ENCODE peak calls at places on chromosomes 5 and 9, in ten cellular contexts. P, C, Z, O, Q, K, I, U, B and X are unnamed samples.

GRCh38 chr5:148970228-148970627 is 92.6 kb downstream of the SH3TC2 start:
- DNase-seq in P (no peak), C (no peak), Z (no peak), O (no peak), Q (peak), K (no peak), I (no peak), U (no peak), B (peak), X (no peak)

GRCh38 chr9:86099695-86100364 is 472 bp upstream of the GOLM1 start:
- DNase-seq in P (no peak), C (no peak), Z (peak), O (no peak), Q (peak), K (peak), I (peak), U (peak), B (peak), X (peak)

GRCh38 chr9:137077758-137078693 is 709 bp downstream of the UAP1L1 start:
- DNase-seq in P (no peak), C (no peak), Z (no peak), O (peak), Q (no peak), K (no peak), I (no peak), U (peak), B (no peak), X (no peak)

GRCh38 chr9:97740848-97741821 is 44.0 kb upstream of the XPA start:
- DNase-seq in P (peak), C (no peak), Z (peak), O (peak), Q (peak), K (no peak), I (peak), U (peak), B (peak), X (no peak)

GRCh38 chr9:127096208-127096607 is 26.2 kb downstream of the ANGPTL2 start:
- DNase-seq in P (no peak), C (no peak), Z (no peak), O (no peak), Q (no peak), K (no peak), I (no peak), U (peak), B (no peak), X (no peak)

GRCh38 chr5:76197726-76198125 is 114.5 kb downstream of the SV2C start:
- DNase-seq in P (no peak), C (no peak), Z (no peak), O (no peak), Q (no peak), K (no peak), I (no peak), U (no peak), B (no peak), X (no peak)

GRCh38 chr5:138595396-138595795 is 20.2 kb upstream of the HSPA9 start:
- DNase-seq in P (no peak), C (no peak), Z (no peak), O (no peak), Q (no peak), K (no peak), I (no peak), U (no peak), B (no peak), X (no peak)

GRCh38 chr5:67315082-67315801 is 118.6 kb upstream of the CD180 start:
- DNase-seq in P (no peak), C (no peak), Z (peak), O (no peak), Q (no peak), K (no peak), I (no peak), U (no peak), B (no peak), X (no peak)

GRCh38 chr9:129783516-129784361 is 19.2 kb upstream of the TOR1B start:
- DNase-seq in P (no peak), C (no peak), Z (peak), O (peak), Q (peak), K (peak), I (peak), U (peak), B (peak), X (peak)

GRCh38 chr5:180802325-180803180 is at the start of gene MGAT1:
- DNase-seq in P (no peak), C (no peak), Z (peak), O (peak), Q (peak), K (peak), I (peak), U (peak), B (peak), X (peak)

GRCh38 chr9:3989915-3990314 is 310.0 kb downstream of the GLIS3 start:
- DNase-seq in P (no peak), C (no peak), Z (no peak), O (no peak), Q (no peak), K (no peak), I (peak), U (no peak), B (no peak), X (no peak)

GRCh38 chr9:91740713-91741112 is 209.3 kb downstream of the ROR2 start:
- DNase-seq in P (no peak), C (no peak), Z (peak), O (no peak), Q (peak), K (no peak), I (no peak), U (peak), B (no peak), X (no peak)

GRCh38 chr9:121987312-121987711 is 105.8 kb downstream of the TTLL11 start:
- DNase-seq in P (no peak), C (no peak), Z (no peak), O (no peak), Q (no peak), K (no peak), I (no peak), U (no peak), B (no peak), X (no peak)

GRCh38 chr9:70947086-70947485 is 174.3 kb downstream of the TRPM3 start:
- DNase-seq in P (no peak), C (no peak), Z (peak), O (no peak), Q (no peak), K (no peak), I (no peak), U (no peak), B (no peak), X (no peak)

GRCh38 chr9:92669527-92669889 is 423 bp downstream of the IPPK start:
- DNase-seq in P (no peak), C (no peak), Z (no peak), O (peak), Q (no peak), K (no peak), I (peak), U (no peak), B (peak), X (no peak)

GRCh38 chr5:159928122-159928960 is 12.1 kb downstream of the ADRA1B start:
- DNase-seq in P (peak), C (peak), Z (peak), O (no peak), Q (peak), K (no peak), I (no peak), U (no peak), B (no peak), X (no peak)

GRCh38 chr5:74310386-74310785 is 330.1 kb downstream of the ENC1 start:
- DNase-seq in P (no peak), C (no peak), Z (peak), O (no peak), Q (no peak), K (no peak), I (no peak), U (no peak), B (no peak), X (no peak)

GRCh38 chr9:127876764-127877562 is 512 bp downstream of the AK1 start:
- DNase-seq in P (no peak), C (no peak), Z (no peak), O (no peak), Q (no peak), K (no peak), I (no peak), U (no peak), B (no peak), X (no peak)

GRCh38 chr5:61435368-61435767 is 103.3 kb downstream of the ZSWIM6 start:
- DNase-seq in P (no peak), C (no peak), Z (no peak), O (no peak), Q (no peak), K (no peak), I (no peak), U (no peak), B (no peak), X (no peak)

GRCh38 chr5:15614679-15615078 is 114.7 kb downstream of the FBXL7 start:
- DNase-seq in P (no peak), C (no peak), Z (no peak), O (no peak), Q (no peak), K (no peak), I (no peak), U (no peak), B (no peak), X (no peak)

GRCh38 chr9:20981486-20981885 is 50.0 kb downstream of the HACD4 start:
- DNase-seq in P (peak), C (no peak), Z (peak), O (no peak), Q (peak), K (no peak), I (no peak), U (no peak), B (no peak), X (no peak)

GRCh38 chr5:1312993-1313833 is 18.3 kb upstream of the TERT start:
- DNase-seq in P (no peak), C (no peak), Z (no peak), O (peak), Q (no peak), K (no peak), I (peak), U (peak), B (peak), X (no peak)

GRCh38 chr9:99948896-99949295 is 42.4 kb downstream of the STX17 start:
- DNase-seq in P (no peak), C (no peak), Z (no peak), O (no peak), Q (no peak), K (no peak), I (no peak), U (no peak), B (peak), X (no peak)

GRCh38 chr5:68460147-68460760 is 244.7 kb downstream of the PIK3R1 start:
- DNase-seq in P (no peak), C (peak), Z (peak), O (no peak), Q (peak), K (peak), I (peak), U (no peak), B (no peak), X (no peak)

GRCh38 chr9:20524776-20525175 is 97.5 kb downstream of the MLLT3 start:
- DNase-seq in P (no peak), C (no peak), Z (no peak), O (no peak), Q (no peak), K (no peak), I (peak), U (no peak), B (no peak), X (no peak)

GRCh38 chr5:149694007-149694406 is 36.1 kb upstream of the PPARGC1B start:
- DNase-seq in P (no peak), C (no peak), Z (no peak), O (no peak), Q (no peak), K (no peak), I (no peak), U (no peak), B (no peak), X (no peak)

GRCh38 chr9:125126019-125126746 is 17.1 kb downstream of the SCAI start:
- DNase-seq in P (peak), C (no peak), Z (peak), O (peak), Q (peak), K (peak), I (peak), U (peak), B (peak), X (peak)

GRCh38 chr9:99752710-99753109 is 69.0 kb upstream of the NR4A3 start:
- DNase-seq in P (peak), C (no peak), Z (peak), O (no peak), Q (peak), K (no peak), I (no peak), U (no peak), B (no peak), X (no peak)

GRCh38 chr9:99095565-99095964 is 9.3 kb upstream of the TGFBR1 start:
- DNase-seq in P (no peak), C (no peak), Z (no peak), O (no peak), Q (no peak), K (no peak), I (no peak), U (no peak), B (no peak), X (no peak)

GRCh38 chr9:129866373-129867137 is 31.3 kb downstream of the USP20 start:
- DNase-seq in P (no peak), C (no peak), Z (no peak), O (no peak), Q (no peak), K (no peak), I (no peak), U (no peak), B (no peak), X (no peak)

GRCh38 chr5:179381691-179382090 is 36.4 kb upstream of the ADAMTS2 start:
- DNase-seq in P (no peak), C (no peak), Z (no peak), O (no peak), Q (no peak), K (no peak), I (no peak), U (no peak), B (no peak), X (peak)

GRCh38 chr5:57692582-57693487 is 210.2 kb upstream of the ACTBL2 start:
- DNase-seq in P (peak), C (peak), Z (peak), O (no peak), Q (peak), K (peak), I (peak), U (peak), B (peak), X (peak)

GRCh38 chr5:124289641-124290201 is 456.7 kb downstream of the ZNF608 start:
- DNase-seq in P (no peak), C (no peak), Z (no peak), O (no peak), Q (no peak), K (no peak), I (no peak), U (no peak), B (peak), X (no peak)

GRCh38 chr5:17878541-17878940 is 244.3 kb downstream of the TAF11L14 start:
- DNase-seq in P (no peak), C (no peak), Z (no peak), O (no peak), Q (no peak), K (no peak), I (no peak), U (no peak), B (no peak), X (no peak)

GRCh38 chr5:159878988-159879471 is 37.3 kb upstream of the ADRA1B start:
- DNase-seq in P (peak), C (no peak), Z (peak), O (no peak), Q (peak), K (peak), I (peak), U (peak), B (peak), X (peak)

GRCh38 chr9:80492221-80492620 is 920.5 kb downstream of the TLE4 start:
- DNase-seq in P (no peak), C (no peak), Z (peak), O (no peak), Q (peak), K (no peak), I (no peak), U (no peak), B (peak), X (no peak)

GRCh38 chr5:172235827-172236749 is 42.1 kb downstream of the EFCAB9 start:
- DNase-seq in P (no peak), C (no peak), Z (peak), O (no peak), Q (no peak), K (no peak), I (no peak), U (no peak), B (peak), X (no peak)

GRCh38 chr9:22040760-22041159 is 31.7 kb upstream of the CDKN2B start:
- DNase-seq in P (peak), C (no peak), Z (peak), O (no peak), Q (peak), K (no peak), I (no peak), U (no peak), B (no peak), X (no peak)

GRCh38 chr9:27473135-27473534 is 51.0 kb upstream of the IFNK start:
- DNase-seq in P (no peak), C (no peak), Z (no peak), O (no peak), Q (peak), K (peak), I (no peak), U (peak), B (no peak), X (peak)

GRCh38 chr5:139684881-139685749 is 37.0 kb downstream of the CXXC5 start:
- DNase-seq in P (no peak), C (no peak), Z (no peak), O (no peak), Q (no peak), K (no peak), I (no peak), U (no peak), B (peak), X (no peak)
- TF ChIP-seq CTCF in P (peak), C (no peak), Z (no peak), O (no peak), Q (no peak), K (no peak), I (peak), U (no peak), B (no peak), X (no peak)

GRCh38 chr9:16869140-16869903 is 1.1 kb downstream of the BNC2 start:
- DNase-seq in P (no peak), C (no peak), Z (peak), O (no peak), Q (peak), K (peak), I (peak), U (peak), B (no peak), X (no peak)
- H3K4me3 ChIP-seq in P (peak), C (no peak), Z (peak), O (no peak), Q (peak), K (peak), I (peak), U (peak), B (peak), X (no peak)

DNA sequence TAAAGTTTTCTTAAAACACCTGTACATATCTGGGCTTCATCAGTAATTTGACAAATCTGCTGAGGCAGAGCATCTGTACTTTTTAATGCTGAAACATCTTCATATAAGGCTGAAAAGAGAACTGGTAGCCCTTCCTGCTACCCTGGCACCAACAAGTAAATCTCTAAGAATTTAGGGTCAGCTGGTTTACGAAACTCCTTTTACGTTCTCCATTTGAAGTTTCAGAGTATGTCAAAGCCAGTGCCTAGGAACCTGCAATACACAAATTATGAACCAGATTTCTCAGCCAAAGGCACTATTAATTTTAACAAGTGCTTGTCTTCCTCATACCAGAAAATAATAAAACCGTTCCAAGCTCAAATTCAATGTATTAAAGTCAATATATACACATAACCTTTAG is 3.8 kb downstream of the ZFAND5 start:
- DNase-seq in P (no peak), C (no peak), Z (no peak), O (no peak), Q (no peak), K (no peak), I (no peak), U (no peak), B (no peak), X (no peak)
- TF ChIP-seq CTCF in P (no peak), C (no peak), Z (no peak), O (no peak), Q (no peak), K (no peak), I (no peak), U (no peak), B (no peak), X (no peak)

DNA sequence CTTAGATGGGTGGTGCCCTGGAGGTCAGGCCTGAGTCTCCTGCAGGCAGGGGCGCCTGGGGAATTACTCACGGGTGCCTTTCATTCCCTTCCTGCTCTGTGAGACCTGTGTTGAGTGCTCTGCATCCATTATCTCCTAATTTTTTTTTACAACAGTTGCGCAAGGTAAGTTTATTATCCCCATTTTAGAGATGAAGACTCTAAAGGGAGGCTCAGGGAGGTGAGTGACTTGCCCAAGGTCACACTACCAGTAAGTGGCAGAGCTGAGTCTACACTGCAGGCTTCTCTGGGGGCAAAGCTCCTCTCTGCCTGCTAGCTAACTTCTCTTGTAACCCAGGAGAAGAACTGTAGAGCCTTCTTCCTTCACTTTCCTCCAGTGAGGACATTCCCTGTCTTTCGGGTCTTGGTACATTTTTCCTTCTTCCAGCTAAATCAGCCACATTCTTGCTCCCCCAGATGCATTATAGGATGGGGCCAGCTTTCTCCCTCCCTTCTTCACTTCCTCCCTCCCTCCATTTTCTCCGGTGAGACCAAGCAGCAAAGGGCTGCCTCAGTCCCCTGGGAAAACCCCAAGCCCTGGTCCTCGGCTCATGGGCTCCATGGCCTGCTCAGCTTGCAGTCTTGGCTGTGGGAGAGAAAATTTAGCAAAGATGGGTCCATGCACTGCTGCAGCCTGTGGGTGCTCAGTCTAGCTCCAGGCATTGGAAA is 1.8 kb downstream of the PRR7 start:
- DNase-seq in P (no peak), C (no peak), Z (no peak), O (no peak), Q (no peak), K (no peak), I (peak), U (no peak), B (no peak), X (no peak)
- H3K4me3 ChIP-seq in P (no peak), C (peak), Z (no peak), O (no peak), Q (no peak), K (no peak), I (peak), U (no peak), B (no peak), X (no peak)

DNA sequence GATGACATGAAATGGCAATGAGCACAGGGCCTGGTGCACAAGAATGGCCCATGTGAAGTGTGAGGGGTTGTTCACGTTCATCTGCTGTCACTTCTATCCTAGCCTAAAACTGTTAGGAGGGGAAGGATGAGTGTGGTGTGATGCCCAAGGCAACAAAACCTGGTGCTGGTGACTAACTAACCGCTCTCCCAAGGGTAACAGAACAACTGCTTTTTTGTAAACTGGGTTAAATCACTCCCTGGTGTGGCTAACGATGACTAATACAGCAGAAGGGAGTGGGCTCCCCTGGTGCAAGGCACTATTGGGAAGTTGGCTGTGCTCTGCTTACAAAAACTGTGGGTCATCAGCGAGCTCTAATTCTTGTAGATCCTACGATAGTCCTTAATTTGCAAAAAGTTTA is 103.2 kb upstream of the VCAN start:
- DNase-seq in P (peak), C (no peak), Z (peak), O (peak), Q (peak), K (no peak), I (peak), U (no peak), B (no peak), X (no peak)
- TF ChIP-seq CTCF in P (no peak), C (no peak), Z (no peak), O (no peak), Q (no peak), K (no peak), I (no peak), U (no peak), B (no peak), X (no peak)